ENCODE peak calls at places on chromosomes 16 and 17, in four cellular contexts. J, M, I and R are unnamed samples.

GRCh38 chr16:84851192-84852127 is 31.7 kb downstream of the CRISPLD2 start:
- DNase-seq in I (peak; percentile 98), M (no peak), J (peak; percentile 77), R (peak; percentile 99)

GRCh38 chr17:42979511-42980273 is at the start of gene PTGES3L:
- DNase-seq in M (peak; percentile 51), I (peak; percentile 48), J (peak; percentile 27), R (peak; percentile 48)

GRCh38 chr16:57797526-57798266 is 4.6 kb downstream of the KIFC3 start:
- DNase-seq in J (no peak), M (peak; percentile 40), I (no peak), R (no peak)

GRCh38 chr17:77036136-77036840 is 104.5 kb upstream of the SEC14L1 start:
- DNase-seq in M (no peak), J (no peak), I (no peak), R (no peak)

GRCh38 chr17:9239821-9240658 is 218.7 kb downstream of the NTN1 start:
- DNase-seq in J (peak; percentile 53), M (peak; percentile 82), I (peak; percentile 39), R (peak; percentile 39)

GRCh38 chr17:60720763-60721531 is 43.3 kb downstream of the BCAS3 start:
- DNase-seq in J (peak; percentile 85), I (peak; percentile 81), M (no peak), R (peak; percentile 72)

GRCh38 chr17:72556944-72557826 is 436.4 kb downstream of the SOX9 start:
- DNase-seq in I (peak; percentile 57), J (peak; percentile 56), M (peak; percentile 41), R (peak; percentile 57)

GRCh38 chr17:57085448-57086068 is 512 bp downstream of the AKAP1 start:
- DNase-seq in J (peak; percentile 16), M (peak; percentile 72), I (peak; percentile 23), R (peak; percentile 37)

GRCh38 chr16:1610841-1611653 is 825 bp downstream of the IFT140 start:
- DNase-seq in J (peak; percentile 2), I (no peak), M (no peak), R (no peak)

GRCh38 chr16:81586976-81587625 is 142.5 kb downstream of the CMIP start:
- DNase-seq in I (no peak), J (no peak), M (no peak), R (no peak)

GRCh38 chr16:81585785-81586184 is 141.2 kb downstream of the CMIP start:
- DNase-seq in J (no peak), I (no peak), M (no peak), R (no peak)

GRCh38 chr16:81588326-81589081 is 143.9 kb downstream of the CMIP start:
- DNase-seq in J (no peak), M (no peak), I (no peak), R (no peak)

GRCh38 chr16:81586421-81586820 is 141.8 kb downstream of the CMIP start:
- DNase-seq in J (no peak), M (no peak), I (peak; percentile 33), R (no peak)

DNA sequence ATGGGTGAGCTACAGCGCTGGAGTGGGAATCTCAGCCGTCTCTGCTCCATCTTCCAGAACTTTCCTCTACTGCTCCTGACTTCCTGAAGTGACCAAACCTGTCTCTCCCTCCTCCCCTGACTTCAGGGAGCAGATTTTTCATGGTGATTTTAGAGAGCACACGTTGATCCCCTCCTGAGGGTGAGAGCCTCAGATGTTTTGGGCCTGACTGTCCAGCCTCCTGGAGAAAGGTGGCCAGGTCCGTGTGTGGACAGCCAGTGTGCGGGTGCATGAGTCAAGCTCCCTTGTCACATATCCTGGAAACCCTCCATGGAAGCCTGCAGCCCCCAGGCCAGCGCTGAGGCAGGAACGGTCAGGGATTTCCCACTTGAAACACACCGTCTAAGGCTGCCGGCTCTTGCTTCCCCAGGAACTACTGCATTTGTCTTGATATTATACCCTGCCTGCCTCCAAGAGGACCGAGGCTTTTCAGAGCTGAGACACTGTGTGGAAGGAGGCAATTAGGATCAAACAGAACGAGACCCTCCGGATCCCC is 143.1 kb downstream of the CMIP start:
- DNase-seq in M (no peak), I (no peak), J (no peak), R (no peak)
- TF ChIP-seq CTCF in M (no peak), I (no peak), J (no peak), R (no peak)

GRCh38 chr17:7026471-7027115 is 3.7 kb downstream of the BCL6B start:
- DNase-seq in I (no peak), J (no peak), M (no peak), R (no peak)
- H3K4me3 ChIP-seq in I (no peak overlapping the region), J (no peak overlapping the region), M (no peak overlapping the region), R (no peak overlapping the region)

GRCh38 chr17:49848019-49848473 is at the start of gene TAC4:
- DNase-seq in I (no peak), M (no peak), J (no peak), R (no peak)
- TF ChIP-seq CTCF in I (no peak), M (no peak), J (no peak), R (no peak)

GRCh38 chr17:4944163-4944553 is 4.1 kb downstream of the RNF167 start:
- DNase-seq in I (no peak), J (no peak), M (no peak), R (no peak)
- H3K4me3 ChIP-seq in I (no peak overlapping the region), J (no peak overlapping the region), M (no peak overlapping the region), R (no peak overlapping the region)

GRCh38 chr17:2064980-2065785 is 10.3 kb downstream of the HIC1 start:
- DNase-seq in M (peak; percentile 71), J (peak; percentile 68), I (peak; percentile 68), R (peak; percentile 82)
- TF ChIP-seq CTCF in M (peak; percentile 53), J (peak; percentile 60), I (peak; percentile 60), R (peak; percentile 69)